ENCODE peak calls at places on chromosomes 12 and 14, in seven cellular contexts. X, F, O, H, L, C and M are unnamed samples.

GRCh38 chr12:125193798-125194562 is 128.7 kb downstream of the AACS start:
- ATAC-seq in X (no peak), F (no peak), O (no peak), H (no peak), C (no peak), L (no peak), M (no peak)

GRCh38 chr12:101968770-101969169 is 91.4 kb downstream of the DRAM1 start:
- ATAC-seq in H (no peak), L (peak), F (no peak), X (no peak), O (no peak), C (peak), M (no peak)

GRCh38 chr12:106288510-106289195 is 13.9 kb upstream of the TCP11L2 start:
- ATAC-seq in C (peak), H (peak), L (no peak), F (no peak), O (no peak), X (no peak), M (peak)

GRCh38 chr12:47156167-47156736 is 76.5 kb upstream of the AMIGO2 start:
- ATAC-seq in O (peak), F (peak), H (peak), X (peak), C (peak), L (peak), M (no peak)

GRCh38 chr12:63826002-63826585 is 18.4 kb upstream of the SRGAP1 start:
- ATAC-seq in C (no peak), O (peak), F (peak), H (peak), L (peak), X (peak), M (no peak)

GRCh38 chr14:39880965-39881364 is 448.7 kb upstream of the FBXO33 start:
- ATAC-seq in L (no peak), C (no peak), H (no peak), F (no peak), X (peak), O (no peak), M (no peak)

GRCh38 chr14:67663633-67664032 is 10.8 kb downstream of the VTI1B start:
- ATAC-seq in C (no peak), H (no peak), X (no peak), O (no peak), F (no peak), L (no peak), M (no peak)

GRCh38 chr12:28645891-28646290 is 455.6 kb downstream of the CCDC91 start:
- ATAC-seq in F (no peak), H (no peak), L (no peak), X (no peak), O (no peak), C (no peak), M (peak)

GRCh38 chr12:112314981-112315380 is 67.2 kb downstream of the HECTD4 start:
- ATAC-seq in L (no peak), H (peak), F (no peak), X (no peak), C (no peak), O (no peak), M (no peak)

GRCh38 chr14:102927878-102928411 is 5.5 kb downstream of the AMN start:
- ATAC-seq in X (peak), L (peak), O (peak), C (no peak), F (peak), H (peak), M (peak)

GRCh38 chr14:77140937-77141591 is 527 bp downstream of the ZDHHC22 start:
- ATAC-seq in F (peak), C (peak), O (peak), H (peak), X (peak), L (no peak), M (peak)

GRCh38 chr12:121797937-121798801 is 4.7 kb upstream of the RHOF start:
- ATAC-seq in C (no peak), L (no peak), H (no peak), X (peak), O (no peak), F (peak), M (no peak)

GRCh38 chr14:91884664-91885063 is 17.3 kb upstream of the TC2N start:
- ATAC-seq in X (no peak), F (peak), C (no peak), O (no peak), L (no peak), H (no peak), M (no peak)

GRCh38 chr14:101559624-101560533 is 1.4 kb upstream of the DIO3 start:
- ATAC-seq in C (peak), L (no peak), O (no peak), H (peak), X (peak), F (peak), M (peak)

GRCh38 chr12:104866286-104866685 is 91.8 kb downstream of the SLC41A2 start:
- ATAC-seq in O (no peak), F (peak), H (peak), L (no peak), X (peak), C (no peak), M (no peak)

GRCh38 chr12:4664111-4664510 is 15.2 kb downstream of the NDUFA9 start:
- ATAC-seq in L (no peak), O (no peak), F (no peak), X (no peak), C (no peak), H (no peak), M (no peak)